ENCODE peak calls at places on chromosomes 4 and X, in five cellular contexts. X is fibroblast of lung; E is T follicular helper cell; M is stimulated activated CD4-positive, alpha-beta T cell treated with anti-CD3 and anti-CD28 coated beads, Interleukin-1b, Interleukin-23, amount 100 ng/mL, for 48 hours; N is AG09319. Z is an unnamed sample.

GRCh38 chrX:124217289-124218251 is 114.9 kb upstream of the TEX13D start:
- DNase-seq in N (no peak), X (peak; percentile 67), E (peak; percentile 50), M (peak; percentile 68), Z (no peak)

GRCh38 chr4:24210332-24210902 is 320.6 kb upstream of the PPARGC1A start:
- DNase-seq in M (no peak), E (no peak), X (peak; percentile 92), N (peak; percentile 96), Z (no peak)

GRCh38 chrX:44890247-44890646 is 17.3 kb downstream of the KDM6A start:
- DNase-seq in N (no peak), M (no peak), X (no peak), E (no peak), Z (no peak)

GRCh38 chr4:25345880-25346279 is 31.2 kb upstream of the ANAPC4 start:
- DNase-seq in N (no peak), E (no peak), M (no peak), X (peak; percentile 24), Z (no peak)

GRCh38 chr4:21191304-21191703 is 491.0 kb downstream of the PACRGL start:
- DNase-seq in X (no peak), E (no peak), M (no peak), N (no peak), Z (no peak)

GRCh38 chr4:31408136-31408535 is 688.0 kb downstream of the PCDH7 start:
- DNase-seq in M (no peak), X (no peak), E (no peak), N (no peak), Z (no peak)

GRCh38 chr4:152708361-152708760 is 28.6 kb upstream of the TMEM154 start:
- DNase-seq in X (no peak), E (no peak), M (no peak), N (no peak), Z (no peak)

GRCh38 chr4:3405176-3405575 is 36.6 kb upstream of the HGFAC start:
- DNase-seq in X (no peak), N (no peak), E (no peak), M (no peak), Z (no peak)

GRCh38 chr4:2267841-2268240 is 5.9 kb upstream of the MXD4 start:
- DNase-seq in X (no peak), E (no peak), N (no peak), M (no peak), Z (no peak)

GRCh38 chr4:166422475-166422874 is 549.4 kb downstream of the TLL1 start:
- DNase-seq in M (no peak), N (no peak), X (peak; percentile 91), E (no peak), Z (no peak)

GRCh38 chrX:16797358-16797757 is 11.1 kb downstream of the TXLNG start:
- DNase-seq in E (no peak), N (no peak), X (peak; percentile 36), M (no peak), Z (no peak)

GRCh38 chr4:150096625-150097024 is 18.4 kb downstream of the DCLK2 start:
- DNase-seq in E (no peak), X (no peak), N (no peak), M (no peak), Z (no peak)

GRCh38 chr4:150415213-150415612 is 166.7 kb upstream of the MAB21L2 start:
- DNase-seq in X (peak; percentile 25), E (no peak), N (no peak), M (no peak), Z (no peak)

GRCh38 chr4:37802068-37802666 is 24.3 kb upstream of the PGM2 start:
- DNase-seq in E (no peak), N (peak; percentile 27), X (peak; percentile 54), M (no peak), Z (no peak)

GRCh38 chr4:6401797-6402196 is 70.6 kb downstream of the PPP2R2C start:
- DNase-seq in M (no peak), E (no peak), X (no peak), N (no peak), Z (no peak)

GRCh38 chr4:132540268-132540667 is 608.8 kb upstream of the PCDH10 start:
- DNase-seq in E (no peak), M (no peak), N (no peak), X (no peak), Z (no peak)

GRCh38 chr4:142509881-142510280 is 336.2 kb downstream of the INPP4B start:
- DNase-seq in X (no peak), E (no peak), N (no peak), M (no peak), Z (no peak)

GRCh38 chr4:64014647-64015046 is 394.6 kb downstream of the TECRL start:
- DNase-seq in N (no peak), X (no peak), E (no peak), M (no peak), Z (no peak)

GRCh38 chr4:15327311-15328298 is 100.2 kb upstream of the C1QTNF7 start:
- DNase-seq in X (peak; percentile 74), N (peak; percentile 88), E (no peak), M (no peak), Z (no peak)

GRCh38 chr4:177740563-177740962 is 298.3 kb upstream of the AGA start:
- DNase-seq in X (peak; percentile 6), N (no peak), M (no peak), E (no peak), Z (no peak)

GRCh38 chr4:165518658-165519057 is 139.8 kb downstream of the CPE start:
- DNase-seq in N (no peak), M (no peak), E (no peak), X (no peak), Z (no peak)

GRCh38 chr4:28148221-28148620 is 1287.6 kb downstream of the STIM2 start:
- DNase-seq in N (no peak), X (no peak), M (no peak), E (no peak), Z (no peak)

GRCh38 chr4:140862182-140862442 is 105.9 kb upstream of the TBC1D9 start:
- DNase-seq in E (no peak), M (no peak), N (no peak), X (no peak), Z (no peak)

GRCh38 chrX:13658602-13659001 is 5.7 kb downstream of the TCEANC start:
- DNase-seq in E (no peak), X (peak; percentile 41), N (peak; percentile 38), M (no peak), Z (peak; percentile 36)

GRCh38 chrX:38806875-38807601 is 5.8 kb downstream of the MID1IP1 start:
- DNase-seq in X (no peak), N (no peak), M (no peak), E (no peak), Z (no peak)

GRCh38 chr4:83255584-83255983 is 29.0 kb downstream of the COQ2 start:
- DNase-seq in X (peak; percentile 59), M (no peak), N (peak; percentile 70), E (no peak), Z (no peak)

GRCh38 chr4:189974056-189974455 is 33.4 kb downstream of the FRG1 start:
- DNase-seq in X (no peak), N (no peak), M (no peak), E (no peak), Z (no peak)

GRCh38 chrX:140354431-140355120 is 150.3 kb downstream of the SOX3 start:
- DNase-seq in M (no peak), N (no peak), E (no peak), X (no peak), Z (no peak)

GRCh38 chr4:54482529-54482961 is 175.2 kb upstream of the KIT start:
- DNase-seq in E (no peak), X (peak; percentile 51), N (no peak), M (no peak), Z (no peak)

GRCh38 chr4:120977435-120977997 is 55.0 kb upstream of the PRDM5 start:
- DNase-seq in M (no peak), E (no peak), N (peak; percentile 30), X (peak; percentile 53), Z (no peak)

GRCh38 chr4:122914292-122914904 is 8.0 kb downstream of the NUDT6 start:
- DNase-seq in E (no peak), N (no peak), X (peak; percentile 29), M (no peak), Z (no peak)

GRCh38 chrX:17519349-17519748 is 144.3 kb downstream of the NHS start:
- DNase-seq in M (no peak), X (no peak), N (peak; percentile 44), E (no peak), Z (no peak)